ENCODE peak calls at places on chromosomes 11 and 22, in five cellular contexts. Q is GM12878, E is upper lobe of left lung, J is K562, V is stomach. G is an unnamed sample.

GRCh38 chr11:65861165-65861505 is 902 bp downstream of the MUS81 start:
- DNase-seq in Q (no peak), E (no peak), J (no peak), V (no peak), G (peak; percentile 68)

GRCh38 chr11:71240865-71241691 is 11.3 kb downstream of the SHANK2 start:
- DNase-seq in Q (peak; percentile 38), E (peak; percentile 62), J (no peak), V (peak; percentile 57), G (peak; percentile 65)

GRCh38 chr22:22201185-22201924 is 43.2 kb upstream of the VPREB1 start:
- DNase-seq in Q (no peak), E (no peak), J (peak; percentile 90), V (peak; percentile 48), G (no peak)

GRCh38 chr11:113986351-113987140 is 11.6 kb downstream of the HTR3A start:
- DNase-seq in Q (no peak), E (no peak), J (no peak), V (no peak), G (no peak)

GRCh38 chr22:11629661-11630385 is 3898.2 kb upstream of the OR11H1 start:
- DNase-seq in Q (no peak), E (peak; percentile 82), J (no peak), V (no peak), G (no peak)

GRCh38 chr22:20439556-20439927 is 1.9 kb upstream of the SCARF2 start:
- DNase-seq in Q (no peak), E (no peak), J (no peak), V (no peak), G (peak; percentile 52)

GRCh38 chr11:65378928-65379638 is 3.4 kb downstream of the SLC25A45 start:
- DNase-seq in Q (no peak), E (peak; percentile 71), J (no peak), V (no peak), G (no peak)

GRCh38 chr22:30538280-30538679 is 8.3 kb downstream of the SEC14L6 start:
- DNase-seq in Q (no peak), E (no peak), J (no peak), V (no peak), G (no peak)

GRCh38 chr11:37963440-37963839 is 1365.4 kb upstream of the RAG2 start:
- DNase-seq in Q (no peak), E (no peak), J (no peak), V (no peak), G (no peak)

GRCh38 chr22:20260071-20260722 is 7.9 kb downstream of the RTN4R start:
- DNase-seq in Q (no peak), E (peak; percentile 70), J (no peak), V (no peak), G (no peak)

GRCh38 chr11:117879516-117880480 is 3.3 kb upstream of the FXYD6 start:
- DNase-seq in Q (no peak), E (no peak), J (no peak), V (no peak), G (no peak)

GRCh38 chr11:47071871-47072270 is 104.8 kb downstream of the ARFGAP2 start:
- DNase-seq in Q (no peak), E (no peak), J (no peak), V (no peak), G (no peak)
- TF ChIP-seq CTCF in Q (no peak), E (no peak), J (no peak), V (no peak), G (no peak)

GRCh38 chr22:44776535-44777363 is 24.4 kb downstream of the ARHGAP8 start:
- DNase-seq in Q (no peak), E (no peak), J (no peak), V (no peak), G (no peak)
- TF ChIP-seq EP300 in Q (no peak), E (no peak), J (no peak), V (no peak), G (no peak)

DNA sequence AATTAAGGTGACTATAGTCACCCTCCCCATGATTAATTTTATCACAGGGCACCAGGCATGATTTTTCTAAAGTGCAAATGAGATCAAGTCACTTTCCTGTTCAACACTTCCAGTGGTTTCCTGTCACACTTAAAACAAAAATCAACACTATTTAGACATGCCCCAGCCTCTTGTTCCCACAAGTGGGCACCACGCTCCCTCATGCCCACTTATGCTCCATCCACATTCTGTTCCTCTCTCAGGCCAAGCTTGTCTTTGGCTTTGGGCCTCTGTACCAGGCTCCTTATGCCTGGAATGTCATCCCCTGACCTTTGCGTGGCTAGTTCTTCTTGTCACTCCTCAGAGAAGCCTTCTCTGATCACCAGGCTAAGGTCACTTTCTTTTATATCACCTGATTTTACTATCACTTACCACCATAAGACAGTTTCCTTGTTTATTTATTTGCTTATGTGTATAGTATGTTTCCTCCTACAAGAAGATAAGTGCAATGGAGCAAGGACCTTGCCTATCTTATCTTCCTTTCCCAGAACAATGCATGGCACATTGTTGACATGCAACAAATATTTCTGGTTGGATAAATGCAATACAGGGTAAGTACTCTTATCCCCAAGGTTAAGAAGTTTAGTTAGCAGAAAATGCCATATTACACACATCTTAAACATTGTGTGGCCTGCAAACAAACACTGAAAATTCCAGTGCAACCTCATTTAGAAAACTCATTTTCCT is 50.9 kb upstream of the PANX1 start:
- DNase-seq in Q (no peak), E (no peak), J (no peak), V (no peak), G (no peak)
- TF ChIP-seq CTCF in Q (no peak), E (no peak), J (no peak), V (no peak), G (no peak)

DNA sequence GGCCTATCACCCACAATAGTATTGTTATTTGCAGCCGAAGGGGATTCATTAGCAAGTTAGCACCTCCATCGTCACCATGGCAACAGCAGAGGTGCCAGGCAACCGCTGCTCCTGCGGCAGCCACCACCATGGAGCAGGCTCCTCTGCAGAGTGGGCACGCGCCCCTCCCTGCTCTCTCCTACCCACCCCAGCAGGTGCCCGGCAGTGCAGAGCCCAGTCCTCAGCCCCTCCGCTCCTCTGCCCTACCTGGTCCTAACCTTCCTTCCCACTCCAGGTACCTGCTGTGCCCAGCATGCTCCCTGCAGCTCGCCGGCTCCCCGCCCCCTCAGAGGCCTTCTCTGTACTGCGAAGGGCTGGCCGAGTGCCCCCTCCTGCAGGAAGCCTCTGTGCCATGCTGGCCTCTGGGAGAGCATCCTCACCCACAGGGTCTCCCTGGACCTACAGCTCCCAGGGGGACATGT is 3.6 kb downstream of the DUSP8 start:
- DNase-seq in Q (no peak), E (peak; percentile 80), J (no peak), V (no peak), G (no peak)
- TF ChIP-seq EP300 in Q (no peak), E (no peak), J (no peak), V (no peak), G (no peak)

DNA sequence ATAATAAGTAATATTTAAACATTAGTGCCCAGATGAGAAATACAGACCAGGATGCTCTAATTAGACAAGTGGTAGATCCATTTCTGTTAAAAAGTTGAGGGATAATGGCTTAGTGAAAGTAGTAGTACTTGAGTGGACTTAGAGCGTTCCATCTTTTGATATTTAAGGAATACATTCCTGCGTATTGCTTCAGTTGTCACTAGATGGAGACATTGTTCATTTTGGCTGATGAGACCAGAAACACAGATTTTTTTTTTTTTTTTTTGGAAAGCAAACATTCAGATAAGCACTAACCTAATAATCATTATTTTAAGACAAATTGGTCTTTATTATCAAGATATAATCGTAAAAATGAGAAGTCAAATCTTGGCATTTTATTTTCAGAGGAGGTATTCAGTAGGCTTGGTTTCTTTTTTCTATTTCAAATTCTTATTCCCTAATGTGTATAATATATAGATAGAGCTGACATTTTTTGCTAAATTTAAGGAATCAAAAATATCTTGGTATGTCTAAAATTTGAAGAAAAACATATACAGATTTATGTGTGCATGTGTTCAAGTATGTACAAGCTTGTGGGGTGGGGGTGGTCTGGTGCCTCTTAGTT is 92.9 kb downstream of the DYNC2H1 start:
- DNase-seq in Q (no peak), E (no peak), J (peak; percentile 7), V (no peak), G (no peak)
- TF ChIP-seq CTCF in Q (peak; percentile 45), E (no peak), J (no peak), V (no peak), G (no peak)

DNA sequence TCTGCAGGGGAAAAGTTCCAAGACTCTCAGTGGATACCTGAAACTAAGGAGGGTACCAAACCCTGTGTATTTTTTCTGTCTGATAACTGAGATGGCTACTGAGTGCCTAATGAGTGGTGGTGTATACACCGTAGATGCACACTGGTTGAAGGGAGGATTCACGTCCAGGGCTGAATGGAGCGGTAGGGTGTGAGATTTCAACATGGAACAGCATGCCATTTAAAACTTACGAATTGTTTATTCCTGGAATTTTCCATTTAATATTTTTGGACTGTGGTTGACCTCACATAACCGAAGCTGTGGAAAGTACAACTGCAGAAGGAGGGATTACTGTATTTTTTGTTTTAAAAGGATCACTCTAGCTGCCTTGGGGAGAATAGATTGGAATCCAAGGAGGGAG is 322.5 kb upstream of the SORL1-AS1 start:
- DNase-seq in Q (no peak), E (no peak), J (no peak), V (no peak), G (no peak)
- TF ChIP-seq EP300 in Q (no peak), E (no peak), J (no peak), V (no peak), G (no peak)

GRCh38 chr11:119093951-119094815 is 7.5 kb downstream of the DPAGT1 start:
- DNase-seq in Q (no peak), E (no peak), J (peak; percentile 16), V (peak; percentile 37), G (no peak)

GRCh38 chr11:119092880-119093665 is 8.4 kb downstream of the HMBS start:
- DNase-seq in Q (no peak), E (no peak), J (peak; percentile 7), V (peak; percentile 57), G (no peak)

GRCh38 chr11:119093666-119093950 is 8.0 kb downstream of the DPAGT1 start:
- DNase-seq in Q (no peak), E (no peak), J (no peak), V (no peak), G (no peak)

GRCh38 chr11:119094816-119095065 is 6.9 kb downstream of the DPAGT1 start:
- DNase-seq in Q (no peak), E (peak; percentile 96), J (peak; percentile 52), V (peak; percentile 88), G (peak; percentile 91)

GRCh38 chr11:119095066-119095880 is 6.4 kb downstream of the DPAGT1 start:
- DNase-seq in Q (peak; percentile 99), E (peak; percentile 99), J (peak; percentile 99), V (peak; percentile 99), G (peak; percentile 100)
- TF ChIP-seq CTCF in Q (peak; percentile 37), E (peak; percentile 88), J (peak; percentile 43), V (no peak), G (no peak)

DNA sequence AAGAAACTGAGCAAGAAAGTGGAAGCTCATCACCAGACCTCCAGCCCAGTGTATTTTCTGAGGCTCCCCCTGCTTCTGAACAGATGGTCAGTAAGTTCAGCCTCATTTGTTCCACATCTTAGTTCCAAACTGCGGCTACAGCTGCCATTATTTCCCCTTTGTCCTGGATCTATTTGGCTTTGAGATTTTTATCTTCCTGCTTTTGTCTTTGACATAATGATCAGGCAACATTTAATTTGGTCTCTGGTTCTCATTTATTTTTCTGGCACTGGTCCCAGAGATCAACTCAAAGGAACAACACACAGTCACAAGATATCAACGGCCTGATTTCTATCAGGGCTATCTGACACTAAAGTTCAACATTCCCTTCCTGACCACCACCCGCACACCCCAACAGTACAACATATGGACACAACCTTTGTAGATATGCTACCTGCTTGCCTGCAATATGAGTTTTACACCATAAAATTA is 137.5 kb downstream of the FAM76B start:
- DNase-seq in Q (no peak), E (no peak), J (no peak), V (no peak), G (no peak)
- TF ChIP-seq EP300 in Q (no peak), E (no peak), J (peak; percentile 91), V (no peak), G (no peak)

G was measured in suprapubic skin.